ENCODE peak calls at places on chromosomes 1 and 21, in nine cellular contexts. One of them, this sample, is unnamed.
A peak's percentile ranks its signal among the peaks of the same experiment; 100 is the strongest.

GRCh38 chr1:183569141-183569540 is 21.1 kb downstream of the NCF2 start:
- DNase-seq in EH: peak; percentile 62
- DNase-seq in transverse colon: no peak
- DNase-seq in stromal cell of bone marrow: no peak
- DNase-seq in tibial artery: no peak
- DNase-seq in NCI-H1417: no peak
- DNase-seq in naive thymus-derived CD8-positive, alpha-beta T cell: no peak
- DNase-seq in iris pigment epithelial cell: peak; percentile 43
- DNase-seq in A172: peak; percentile 52
- DNase-seq in this sample: no peak

GRCh38 chr21:32702702-32703101 is 25.1 kb downstream of the SYNJ1 start:
- DNase-seq in NCI-H1417: no peak
- DNase-seq in tibial artery: no peak
- DNase-seq in EH: peak; percentile 66
- DNase-seq in A172: peak; percentile 72
- DNase-seq in transverse colon: no peak
- DNase-seq in stromal cell of bone marrow: no peak
- DNase-seq in naive thymus-derived CD8-positive, alpha-beta T cell: no peak
- DNase-seq in iris pigment epithelial cell: peak; percentile 84
- DNase-seq in this sample: no peak

GRCh38 chr21:45539796-45540600 is 2.2 kb downstream of the SLC19A1 start:
- DNase-seq in iris pigment epithelial cell: no peak
- DNase-seq in EH: no peak
- DNase-seq in naive thymus-derived CD8-positive, alpha-beta T cell: peak; percentile 9
- DNase-seq in stromal cell of bone marrow: no peak
- DNase-seq in transverse colon: no peak
- DNase-seq in A172: no peak
- DNase-seq in NCI-H1417: no peak
- DNase-seq in tibial artery: peak; percentile 15
- DNase-seq in this sample: no peak

GRCh38 chr1:221025391-221026355 is 146.4 kb downstream of the HLX start:
- DNase-seq in transverse colon: no peak
- DNase-seq in naive thymus-derived CD8-positive, alpha-beta T cell: no peak
- DNase-seq in A172: peak; percentile 32
- DNase-seq in EH: no peak
- DNase-seq in tibial artery: no peak
- DNase-seq in NCI-H1417: no peak
- DNase-seq in stromal cell of bone marrow: no peak
- DNase-seq in iris pigment epithelial cell: peak; percentile 21
- DNase-seq in this sample: no peak

GRCh38 chr1:59506952-59507351 is 210.1 kb downstream of the FGGY start:
- DNase-seq in tibial artery: peak; percentile 33
- DNase-seq in EH: peak; percentile 53
- DNase-seq in NCI-H1417: no peak
- DNase-seq in A172: no peak
- DNase-seq in transverse colon: no peak
- DNase-seq in iris pigment epithelial cell: peak; percentile 67
- DNase-seq in stromal cell of bone marrow: peak; percentile 46
- DNase-seq in naive thymus-derived CD8-positive, alpha-beta T cell: no peak
- DNase-seq in this sample: peak; percentile 61

GRCh38 chr1:93804412-93804811 is 74.6 kb downstream of the DNTTIP2 start:
- DNase-seq in transverse colon: no peak
- DNase-seq in EH: peak; percentile 97
- DNase-seq in tibial artery: no peak
- DNase-seq in stromal cell of bone marrow: peak; percentile 81
- DNase-seq in naive thymus-derived CD8-positive, alpha-beta T cell: no peak
- DNase-seq in iris pigment epithelial cell: peak; percentile 93
- DNase-seq in A172: peak; percentile 90
- DNase-seq in NCI-H1417: no peak
- DNase-seq in this sample: no peak

GRCh38 chr1:73998348-73998959 is 199.5 kb downstream of the LRRIQ3 start:
- DNase-seq in transverse colon: no peak
- DNase-seq in tibial artery: no peak
- DNase-seq in naive thymus-derived CD8-positive, alpha-beta T cell: no peak
- DNase-seq in iris pigment epithelial cell: peak; percentile 32
- DNase-seq in A172: peak; percentile 23
- DNase-seq in EH: peak; percentile 10
- DNase-seq in stromal cell of bone marrow: peak; percentile 12
- DNase-seq in NCI-H1417: no peak
- DNase-seq in this sample: no peak

GRCh38 chr1:89022167-89022959 is at the start of gene GBP3:
- DNase-seq in naive thymus-derived CD8-positive, alpha-beta T cell: no peak
- DNase-seq in transverse colon: no peak
- DNase-seq in EH: peak; percentile 69
- DNase-seq in stromal cell of bone marrow: peak; percentile 54
- DNase-seq in A172: peak; percentile 47
- DNase-seq in NCI-H1417: peak; percentile 45
- DNase-seq in tibial artery: no peak
- DNase-seq in iris pigment epithelial cell: peak; percentile 85
- DNase-seq in this sample: no peak

GRCh38 chr1:25673962-25674928 is 57.7 kb downstream of the MAN1C1 start:
- DNase-seq in NCI-H1417: no peak
- DNase-seq in tibial artery: no peak
- DNase-seq in stromal cell of bone marrow: no peak
- DNase-seq in A172: peak; percentile 6
- DNase-seq in transverse colon: no peak
- DNase-seq in EH: no peak
- DNase-seq in iris pigment epithelial cell: no peak
- DNase-seq in naive thymus-derived CD8-positive, alpha-beta T cell: no peak
- DNase-seq in this sample: peak; percentile 40

GRCh38 chr1:159510223-159510530 is 25.6 kb downstream of the OR10J5 start:
- DNase-seq in stromal cell of bone marrow: no peak
- DNase-seq in EH: peak; percentile 1
- DNase-seq in iris pigment epithelial cell: no peak
- DNase-seq in transverse colon: no peak
- DNase-seq in A172: no peak
- DNase-seq in tibial artery: no peak
- DNase-seq in NCI-H1417: no peak
- DNase-seq in naive thymus-derived CD8-positive, alpha-beta T cell: no peak
- DNase-seq in this sample: no peak

GRCh38 chr1:46927249-46927835 is 13.9 kb downstream of the CYP4A11 start:
- DNase-seq in iris pigment epithelial cell: no peak
- DNase-seq in naive thymus-derived CD8-positive, alpha-beta T cell: no peak
- DNase-seq in transverse colon: no peak
- DNase-seq in EH: no peak
- DNase-seq in stromal cell of bone marrow: no peak
- DNase-seq in tibial artery: no peak
- DNase-seq in A172: no peak
- DNase-seq in NCI-H1417: no peak
- DNase-seq in this sample: no peak

GRCh38 chr21:38476385-38476784 is 21.9 kb downstream of the ERG start:
- DNase-seq in A172: no peak
- DNase-seq in NCI-H1417: no peak
- DNase-seq in transverse colon: no peak
- DNase-seq in stromal cell of bone marrow: no peak
- DNase-seq in iris pigment epithelial cell: no peak
- DNase-seq in naive thymus-derived CD8-positive, alpha-beta T cell: no peak
- DNase-seq in tibial artery: no peak
- DNase-seq in EH: no peak
- DNase-seq in this sample: no peak

GRCh38 chr1:38213720-38214367 is 167.3 kb upstream of the POU3F1 start:
- DNase-seq in tibial artery: no peak
- DNase-seq in transverse colon: no peak
- DNase-seq in NCI-H1417: no peak
- DNase-seq in A172: no peak
- DNase-seq in EH: no peak
- DNase-seq in stromal cell of bone marrow: no peak
- DNase-seq in naive thymus-derived CD8-positive, alpha-beta T cell: no peak
- DNase-seq in iris pigment epithelial cell: no peak
- DNase-seq in this sample: no peak

GRCh38 chr1:202656057-202656456 is 54.2 kb downstream of the SYT2 start:
- DNase-seq in iris pigment epithelial cell: peak; percentile 12
- DNase-seq in EH: peak; percentile 16
- DNase-seq in tibial artery: no peak
- DNase-seq in naive thymus-derived CD8-positive, alpha-beta T cell: no peak
- DNase-seq in NCI-H1417: no peak
- DNase-seq in transverse colon: no peak
- DNase-seq in A172: no peak
- DNase-seq in stromal cell of bone marrow: no peak
- DNase-seq in this sample: peak; percentile 46

GRCh38 chr1:211118407-211119102 is 15.4 kb downstream of the KCNH1 start:
- DNase-seq in A172: peak; percentile 56
- DNase-seq in tibial artery: no peak
- DNase-seq in iris pigment epithelial cell: peak; percentile 2
- DNase-seq in EH: peak; percentile 77
- DNase-seq in stromal cell of bone marrow: peak; percentile 88
- DNase-seq in NCI-H1417: no peak
- DNase-seq in transverse colon: no peak
- DNase-seq in naive thymus-derived CD8-positive, alpha-beta T cell: no peak
- DNase-seq in this sample: no peak

GRCh38 chr1:218529691-218530310 is 184.7 kb downstream of the TGFB2 start:
- DNase-seq in stromal cell of bone marrow: no peak
- DNase-seq in iris pigment epithelial cell: peak; percentile 72
- DNase-seq in EH: peak; percentile 69
- DNase-seq in tibial artery: no peak
- DNase-seq in transverse colon: no peak
- DNase-seq in NCI-H1417: no peak
- DNase-seq in naive thymus-derived CD8-positive, alpha-beta T cell: no peak
- DNase-seq in A172: no peak
- DNase-seq in this sample: no peak

GRCh38 chr21:16198546-16198945 is 468.8 kb downstream of the USP25 start:
- DNase-seq in iris pigment epithelial cell: no peak
- DNase-seq in transverse colon: no peak
- DNase-seq in tibial artery: no peak
- DNase-seq in NCI-H1417: no peak
- DNase-seq in EH: no peak
- DNase-seq in stromal cell of bone marrow: no peak
- DNase-seq in A172: no peak
- DNase-seq in naive thymus-derived CD8-positive, alpha-beta T cell: no peak
- DNase-seq in this sample: no peak

GRCh38 chr1:90725341-90725960 is 8.3 kb upstream of the BARHL2 start:
- DNase-seq in iris pigment epithelial cell: no peak
- DNase-seq in stromal cell of bone marrow: no peak
- DNase-seq in tibial artery: no peak
- DNase-seq in A172: no peak
- DNase-seq in NCI-H1417: peak; percentile 40
- DNase-seq in naive thymus-derived CD8-positive, alpha-beta T cell: no peak
- DNase-seq in transverse colon: no peak
- DNase-seq in EH: no peak
- DNase-seq in this sample: no peak

GRCh38 chr1:9225411-9225785 is 9.2 kb upstream of the H6PD start:
- DNase-seq in tibial artery: no peak
- DNase-seq in NCI-H1417: no peak
- DNase-seq in naive thymus-derived CD8-positive, alpha-beta T cell: no peak
- DNase-seq in iris pigment epithelial cell: no peak
- DNase-seq in A172: no peak
- DNase-seq in EH: peak; percentile 68
- DNase-seq in stromal cell of bone marrow: no peak
- DNase-seq in transverse colon: no peak
- DNase-seq in this sample: no peak

GRCh38 chr1:84603941-84604830 is 29.9 kb upstream of the CTBS start:
- DNase-seq in stromal cell of bone marrow: peak; percentile 96
- DNase-seq in naive thymus-derived CD8-positive, alpha-beta T cell: no peak
- DNase-seq in NCI-H1417: no peak
- DNase-seq in tibial artery: peak; percentile 57
- DNase-seq in transverse colon: no peak
- DNase-seq in A172: peak; percentile 77
- DNase-seq in EH: peak; percentile 97
- DNase-seq in iris pigment epithelial cell: peak; percentile 73
- DNase-seq in this sample: peak; percentile 79

GRCh38 chr1:161932668-161933067 is 91.0 kb downstream of the OLFML2B start:
- DNase-seq in transverse colon: peak; percentile 9
- DNase-seq in NCI-H1417: no peak
- DNase-seq in A172: no peak
- DNase-seq in naive thymus-derived CD8-positive, alpha-beta T cell: no peak
- DNase-seq in tibial artery: peak; percentile 62
- DNase-seq in EH: no peak
- DNase-seq in iris pigment epithelial cell: no peak
- DNase-seq in stromal cell of bone marrow: no peak
- DNase-seq in this sample: no peak

GRCh38 chr1:160630523-160631087 is 16.2 kb downstream of the SLAMF1 start:
- DNase-seq in A172: no peak
- DNase-seq in stromal cell of bone marrow: no peak
- DNase-seq in NCI-H1417: no peak
- DNase-seq in iris pigment epithelial cell: no peak
- DNase-seq in EH: no peak
- DNase-seq in naive thymus-derived CD8-positive, alpha-beta T cell: no peak
- DNase-seq in tibial artery: no peak
- DNase-seq in transverse colon: no peak
- DNase-seq in this sample: peak; percentile 4

GRCh38 chr1:9399510-9400424 is 107.1 kb downstream of the SPSB1 start:
- DNase-seq in naive thymus-derived CD8-positive, alpha-beta T cell: no peak
- DNase-seq in A172: no peak
- DNase-seq in transverse colon: no peak
- DNase-seq in tibial artery: no peak
- DNase-seq in EH: peak; percentile 42
- DNase-seq in iris pigment epithelial cell: no peak
- DNase-seq in stromal cell of bone marrow: no peak
- DNase-seq in NCI-H1417: peak; percentile 52
- DNase-seq in this sample: peak; percentile 88

GRCh38 chr1:25872708-25873107 is 2.8 kb downstream of the PAQR7 start:
- DNase-seq in transverse colon: no peak
- DNase-seq in tibial artery: no peak
- DNase-seq in stromal cell of bone marrow: no peak
- DNase-seq in iris pigment epithelial cell: no peak
- DNase-seq in naive thymus-derived CD8-positive, alpha-beta T cell: no peak
- DNase-seq in EH: no peak
- DNase-seq in NCI-H1417: no peak
- DNase-seq in A172: no peak
- DNase-seq in this sample: no peak

GRCh38 chr1:41712687-41713086 is 206.0 kb downstream of the HIVEP3 start:
- DNase-seq in naive thymus-derived CD8-positive, alpha-beta T cell: no peak
- DNase-seq in A172: peak; percentile 57
- DNase-seq in stromal cell of bone marrow: no peak
- DNase-seq in EH: peak; percentile 53
- DNase-seq in NCI-H1417: no peak
- DNase-seq in iris pigment epithelial cell: no peak
- DNase-seq in transverse colon: no peak
- DNase-seq in tibial artery: no peak
- DNase-seq in this sample: no peak

GRCh38 chr1:84297546-84298244 is 3.8 kb upstream of the SAMD13 start:
- DNase-seq in tibial artery: no peak
- DNase-seq in transverse colon: no peak
- DNase-seq in A172: no peak
- DNase-seq in naive thymus-derived CD8-positive, alpha-beta T cell: no peak
- DNase-seq in NCI-H1417: no peak
- DNase-seq in EH: no peak
- DNase-seq in stromal cell of bone marrow: no peak
- DNase-seq in iris pigment epithelial cell: no peak
- DNase-seq in this sample: no peak

GRCh38 chr1:206790502-206791250 is 18.4 kb upstream of the IL10 start:
- DNase-seq in stromal cell of bone marrow: no peak
- DNase-seq in EH: no peak
- DNase-seq in naive thymus-derived CD8-positive, alpha-beta T cell: no peak
- DNase-seq in iris pigment epithelial cell: no peak
- DNase-seq in transverse colon: no peak
- DNase-seq in NCI-H1417: no peak
- DNase-seq in A172: no peak
- DNase-seq in tibial artery: no peak
- DNase-seq in this sample: no peak

GRCh38 chr1:214439352-214440119 is 111.9 kb downstream of the PTPN14 start:
- DNase-seq in A172: peak; percentile 65
- DNase-seq in NCI-H1417: peak; percentile 86
- DNase-seq in iris pigment epithelial cell: peak; percentile 99
- DNase-seq in tibial artery: no peak
- DNase-seq in naive thymus-derived CD8-positive, alpha-beta T cell: no peak
- DNase-seq in EH: no peak
- DNase-seq in transverse colon: peak; percentile 28
- DNase-seq in stromal cell of bone marrow: no peak
- DNase-seq in this sample: no peak

GRCh38 chr1:85109475-85109874 is 61.2 kb upstream of the MCOLN3 start:
- DNase-seq in iris pigment epithelial cell: peak; percentile 79
- DNase-seq in tibial artery: peak; percentile 40
- DNase-seq in NCI-H1417: peak; percentile 53
- DNase-seq in transverse colon: peak; percentile 65
- DNase-seq in naive thymus-derived CD8-positive, alpha-beta T cell: peak; percentile 51
- DNase-seq in EH: peak; percentile 77
- DNase-seq in stromal cell of bone marrow: peak; percentile 37
- DNase-seq in A172: peak; percentile 37
- DNase-seq in this sample: peak; percentile 65

GRCh38 chr1:170414989-170415733 is 116.8 kb upstream of the GORAB start:
- DNase-seq in naive thymus-derived CD8-positive, alpha-beta T cell: no peak
- DNase-seq in tibial artery: peak; percentile 31
- DNase-seq in NCI-H1417: no peak
- DNase-seq in iris pigment epithelial cell: no peak
- DNase-seq in transverse colon: no peak
- DNase-seq in EH: peak; percentile 61
- DNase-seq in A172: no peak
- DNase-seq in stromal cell of bone marrow: peak; percentile 69
- DNase-seq in this sample: no peak

GRCh38 chr1:32870615-32871363 is at the start of gene FNDC5:
- DNase-seq in naive thymus-derived CD8-positive, alpha-beta T cell: no peak
- DNase-seq in stromal cell of bone marrow: no peak
- DNase-seq in tibial artery: no peak
- DNase-seq in NCI-H1417: peak; percentile 63
- DNase-seq in transverse colon: no peak
- DNase-seq in EH: peak; percentile 51
- DNase-seq in iris pigment epithelial cell: peak; percentile 18
- DNase-seq in A172: no peak
- DNase-seq in this sample: peak; percentile 31

This sample was measured in SJCRH30.